ENCODE peak calls at places on chromosomes 16 and 17, in eight cellular contexts. One of them, this sample, is unnamed.

GRCh38 chr17:54694287-54694887 is 206.3 kb upstream of the TOM1L1 start:
- DNase-seq in Kasumi-1: no peak
- DNase-seq in stimulated activated naive CD4-positive, alpha-beta T cell treated with Interleukin-2 at 50 U/mL for 16 hours: no peak
- DNase-seq in foreskin fibroblast: no peak
- DNase-seq in gastrocnemius medialis: no peak
- DNase-seq in DMS153: no peak
- DNase-seq in GM13976: no peak
- DNase-seq in epithelial cell of proximal tubule: no peak
- DNase-seq in this sample: no peak

GRCh38 chr16:87499189-87499486 is 6.3 kb upstream of the ZCCHC14 start:
- DNase-seq in gastrocnemius medialis: no peak
- DNase-seq in DMS153: no peak
- DNase-seq in stimulated activated naive CD4-positive, alpha-beta T cell treated with Interleukin-2 at 50 U/mL for 16 hours: no peak
- DNase-seq in epithelial cell of proximal tubule: no peak
- DNase-seq in GM13976: no peak
- DNase-seq in Kasumi-1: no peak
- DNase-seq in foreskin fibroblast: peak; percentile 85
- DNase-seq in this sample: no peak

GRCh38 chr17:13415877-13416416 is 185.8 kb downstream of the HS3ST3A1 start:
- DNase-seq in epithelial cell of proximal tubule: no peak
- DNase-seq in foreskin fibroblast: peak; percentile 88
- DNase-seq in stimulated activated naive CD4-positive, alpha-beta T cell treated with Interleukin-2 at 50 U/mL for 16 hours: no peak
- DNase-seq in Kasumi-1: no peak
- DNase-seq in DMS153: peak; percentile 6
- DNase-seq in gastrocnemius medialis: no peak
- DNase-seq in GM13976: no peak
- DNase-seq in this sample: no peak

GRCh38 chr17:32494621-32495346 is 8.0 kb downstream of the CDK5R1 start:
- DNase-seq in epithelial cell of proximal tubule: no peak
- DNase-seq in DMS153: peak; percentile 29
- DNase-seq in stimulated activated naive CD4-positive, alpha-beta T cell treated with Interleukin-2 at 50 U/mL for 16 hours: no peak
- DNase-seq in gastrocnemius medialis: no peak
- DNase-seq in foreskin fibroblast: no peak
- DNase-seq in Kasumi-1: peak; percentile 55
- DNase-seq in GM13976: no peak
- DNase-seq in this sample: no peak

GRCh38 chr17:253091-253846 is 71.8 kb upstream of the DOC2B start:
- DNase-seq in Kasumi-1: no peak
- DNase-seq in GM13976: no peak
- DNase-seq in DMS153: no peak
- DNase-seq in gastrocnemius medialis: peak; percentile 1
- DNase-seq in epithelial cell of proximal tubule: no peak
- DNase-seq in stimulated activated naive CD4-positive, alpha-beta T cell treated with Interleukin-2 at 50 U/mL for 16 hours: no peak
- DNase-seq in foreskin fibroblast: no peak
- DNase-seq in this sample: no peak

GRCh38 chr16:78638371-78638770 is 538.9 kb downstream of the WWOX start:
- DNase-seq in epithelial cell of proximal tubule: no peak
- DNase-seq in stimulated activated naive CD4-positive, alpha-beta T cell treated with Interleukin-2 at 50 U/mL for 16 hours: no peak
- DNase-seq in DMS153: peak; percentile 55
- DNase-seq in gastrocnemius medialis: no peak
- DNase-seq in GM13976: no peak
- DNase-seq in foreskin fibroblast: no peak
- DNase-seq in Kasumi-1: no peak
- DNase-seq in this sample: no peak

GRCh38 chr17:63550816-63551639 is 751 bp downstream of the DCAF7 start:
- DNase-seq in gastrocnemius medialis: no peak
- DNase-seq in stimulated activated naive CD4-positive, alpha-beta T cell treated with Interleukin-2 at 50 U/mL for 16 hours: no peak
- DNase-seq in foreskin fibroblast: peak; percentile 47
- DNase-seq in DMS153: peak; percentile 7
- DNase-seq in Kasumi-1: peak; percentile 72
- DNase-seq in GM13976: peak; percentile 37
- DNase-seq in epithelial cell of proximal tubule: no peak
- DNase-seq in this sample: no peak

GRCh38 chr16:85029413-85029794 is 1.8 kb downstream of the KIAA0513 start:
- DNase-seq in foreskin fibroblast: peak; percentile 69
- DNase-seq in DMS153: no peak
- DNase-seq in stimulated activated naive CD4-positive, alpha-beta T cell treated with Interleukin-2 at 50 U/mL for 16 hours: peak; percentile 67
- DNase-seq in Kasumi-1: peak; percentile 46
- DNase-seq in epithelial cell of proximal tubule: no peak
- DNase-seq in gastrocnemius medialis: no peak
- DNase-seq in GM13976: peak; percentile 81
- DNase-seq in this sample: no peak

GRCh38 chr17:75371339-75371738 is 34.1 kb downstream of the GRB2 start:
- DNase-seq in stimulated activated naive CD4-positive, alpha-beta T cell treated with Interleukin-2 at 50 U/mL for 16 hours: no peak
- DNase-seq in gastrocnemius medialis: no peak
- DNase-seq in GM13976: no peak
- DNase-seq in foreskin fibroblast: no peak
- DNase-seq in DMS153: no peak
- DNase-seq in epithelial cell of proximal tubule: no peak
- DNase-seq in Kasumi-1: peak; percentile 38
- DNase-seq in this sample: no peak

GRCh38 chr17:77480509-77481215 is 339.9 kb downstream of the SEC14L1 start:
- DNase-seq in epithelial cell of proximal tubule: no peak
- DNase-seq in gastrocnemius medialis: no peak
- DNase-seq in foreskin fibroblast: no peak
- DNase-seq in GM13976: no peak
- DNase-seq in stimulated activated naive CD4-positive, alpha-beta T cell treated with Interleukin-2 at 50 U/mL for 16 hours: no peak
- DNase-seq in DMS153: no peak
- DNase-seq in Kasumi-1: no peak
- DNase-seq in this sample: no peak

GRCh38 chr17:17412331-17412730 is 64.5 kb upstream of the MED9 start:
- DNase-seq in GM13976: no peak
- DNase-seq in stimulated activated naive CD4-positive, alpha-beta T cell treated with Interleukin-2 at 50 U/mL for 16 hours: no peak
- DNase-seq in Kasumi-1: no peak
- DNase-seq in foreskin fibroblast: peak; percentile 80
- DNase-seq in DMS153: no peak
- DNase-seq in epithelial cell of proximal tubule: no peak
- DNase-seq in gastrocnemius medialis: no peak
- DNase-seq in this sample: no peak

GRCh38 chr17:40313660-40314556 is 4.9 kb downstream of the RARA start:
- DNase-seq in GM13976: no peak
- DNase-seq in stimulated activated naive CD4-positive, alpha-beta T cell treated with Interleukin-2 at 50 U/mL for 16 hours: no peak
- DNase-seq in gastrocnemius medialis: peak; percentile 68
- DNase-seq in epithelial cell of proximal tubule: no peak
- DNase-seq in DMS153: no peak
- DNase-seq in Kasumi-1: no peak
- DNase-seq in foreskin fibroblast: peak; percentile 35
- DNase-seq in this sample: no peak

GRCh38 chr16:53175118-53175517 is 120.3 kb downstream of the CHD9 start:
- DNase-seq in Kasumi-1: no peak
- DNase-seq in epithelial cell of proximal tubule: no peak
- DNase-seq in gastrocnemius medialis: no peak
- DNase-seq in stimulated activated naive CD4-positive, alpha-beta T cell treated with Interleukin-2 at 50 U/mL for 16 hours: no peak
- DNase-seq in GM13976: no peak
- DNase-seq in DMS153: no peak
- DNase-seq in foreskin fibroblast: no peak
- DNase-seq in this sample: no peak

GRCh38 chr17:16442141-16442540 is 26.8 kb downstream of the TRPV2 start:
- DNase-seq in epithelial cell of proximal tubule: no peak
- DNase-seq in Kasumi-1: peak; percentile 28
- DNase-seq in foreskin fibroblast: peak; percentile 57
- DNase-seq in stimulated activated naive CD4-positive, alpha-beta T cell treated with Interleukin-2 at 50 U/mL for 16 hours: no peak
- DNase-seq in gastrocnemius medialis: no peak
- DNase-seq in DMS153: no peak
- DNase-seq in GM13976: no peak
- DNase-seq in this sample: no peak

GRCh38 chr17:11641521-11642275 is 43.4 kb downstream of the DNAH9 start:
- DNase-seq in gastrocnemius medialis: no peak
- DNase-seq in GM13976: no peak
- DNase-seq in DMS153: no peak
- DNase-seq in foreskin fibroblast: no peak
- DNase-seq in Kasumi-1: no peak
- DNase-seq in epithelial cell of proximal tubule: no peak
- DNase-seq in stimulated activated naive CD4-positive, alpha-beta T cell treated with Interleukin-2 at 50 U/mL for 16 hours: no peak
- DNase-seq in this sample: no peak

GRCh38 chr17:13306310-13306962 is 288.6 kb upstream of the ELAC2 start:
- DNase-seq in GM13976: no peak
- DNase-seq in stimulated activated naive CD4-positive, alpha-beta T cell treated with Interleukin-2 at 50 U/mL for 16 hours: no peak
- DNase-seq in epithelial cell of proximal tubule: no peak
- DNase-seq in Kasumi-1: peak; percentile 66
- DNase-seq in gastrocnemius medialis: no peak
- DNase-seq in foreskin fibroblast: peak; percentile 79
- DNase-seq in DMS153: no peak
- DNase-seq in this sample: no peak

GRCh38 chr17:45160505-45161287 is 979 bp upstream of the HEXIM2 start:
- DNase-seq in DMS153: no peak
- DNase-seq in foreskin fibroblast: peak; percentile 81
- DNase-seq in stimulated activated naive CD4-positive, alpha-beta T cell treated with Interleukin-2 at 50 U/mL for 16 hours: peak; percentile 61
- DNase-seq in Kasumi-1: peak; percentile 57
- DNase-seq in gastrocnemius medialis: peak; percentile 76
- DNase-seq in GM13976: peak; percentile 46
- DNase-seq in epithelial cell of proximal tubule: no peak
- DNase-seq in this sample: peak; percentile 50

GRCh38 chr17:10769840-10770239 is 34.1 kb downstream of the TMEM238L start:
- DNase-seq in foreskin fibroblast: no peak
- DNase-seq in GM13976: no peak
- DNase-seq in DMS153: no peak
- DNase-seq in gastrocnemius medialis: no peak
- DNase-seq in stimulated activated naive CD4-positive, alpha-beta T cell treated with Interleukin-2 at 50 U/mL for 16 hours: no peak
- DNase-seq in epithelial cell of proximal tubule: no peak
- DNase-seq in Kasumi-1: no peak
- DNase-seq in this sample: no peak

GRCh38 chr17:71938340-71939010 is 182.3 kb upstream of the SOX9 start:
- DNase-seq in GM13976: no peak
- DNase-seq in foreskin fibroblast: no peak
- DNase-seq in epithelial cell of proximal tubule: no peak
- DNase-seq in DMS153: no peak
- DNase-seq in stimulated activated naive CD4-positive, alpha-beta T cell treated with Interleukin-2 at 50 U/mL for 16 hours: no peak
- DNase-seq in Kasumi-1: no peak
- DNase-seq in gastrocnemius medialis: no peak
- DNase-seq in this sample: no peak

GRCh38 chr16:87076950-87077749 is 240.0 kb downstream of the C16orf95 start:
- DNase-seq in foreskin fibroblast: peak; percentile 62
- DNase-seq in gastrocnemius medialis: peak; percentile 16
- DNase-seq in Kasumi-1: peak; percentile 37
- DNase-seq in GM13976: peak; percentile 65
- DNase-seq in epithelial cell of proximal tubule: no peak
- DNase-seq in DMS153: peak; percentile 35
- DNase-seq in stimulated activated naive CD4-positive, alpha-beta T cell treated with Interleukin-2 at 50 U/mL for 16 hours: no peak
- DNase-seq in this sample: no peak

GRCh38 chr16:53771655-53772497 is 67.9 kb downstream of the FTO start:
- DNase-seq in gastrocnemius medialis: no peak
- DNase-seq in stimulated activated naive CD4-positive, alpha-beta T cell treated with Interleukin-2 at 50 U/mL for 16 hours: no peak
- DNase-seq in DMS153: no peak
- DNase-seq in foreskin fibroblast: no peak
- DNase-seq in GM13976: no peak
- DNase-seq in epithelial cell of proximal tubule: no peak
- DNase-seq in Kasumi-1: no peak
- DNase-seq in this sample: no peak

GRCh38 chr17:40563371-40564052 is 1.8 kb downstream of the CCR7 start:
- DNase-seq in foreskin fibroblast: no peak
- DNase-seq in epithelial cell of proximal tubule: no peak
- DNase-seq in stimulated activated naive CD4-positive, alpha-beta T cell treated with Interleukin-2 at 50 U/mL for 16 hours: peak; percentile 80
- DNase-seq in Kasumi-1: no peak
- DNase-seq in GM13976: peak; percentile 22
- DNase-seq in gastrocnemius medialis: no peak
- DNase-seq in DMS153: no peak
- DNase-seq in this sample: no peak

GRCh38 chr17:65457635-65458257 is 103.7 kb downstream of the AXIN2 start:
- DNase-seq in DMS153: no peak
- DNase-seq in foreskin fibroblast: no peak
- DNase-seq in Kasumi-1: no peak
- DNase-seq in gastrocnemius medialis: no peak
- DNase-seq in GM13976: no peak
- DNase-seq in epithelial cell of proximal tubule: no peak
- DNase-seq in stimulated activated naive CD4-positive, alpha-beta T cell treated with Interleukin-2 at 50 U/mL for 16 hours: no peak
- DNase-seq in this sample: no peak

GRCh38 chr16:70158261-70158939 is 15.2 kb upstream of the CLEC18C start:
- DNase-seq in epithelial cell of proximal tubule: no peak
- DNase-seq in GM13976: peak; percentile 35
- DNase-seq in DMS153: no peak
- DNase-seq in gastrocnemius medialis: no peak
- DNase-seq in stimulated activated naive CD4-positive, alpha-beta T cell treated with Interleukin-2 at 50 U/mL for 16 hours: no peak
- DNase-seq in foreskin fibroblast: no peak
- DNase-seq in Kasumi-1: no peak
- DNase-seq in this sample: no peak